ENCODE peak calls at places on chromosomes 7 and 10, in eight cellular contexts. I is activated CD8-positive, alpha-beta T cell treated with anti-CD3 and anti-CD28 coated beads for 36 hours; B is activated naive CD8-positive, alpha-beta T cell treated with anti-CD3 and anti-CD28 coated beads, Interleukin-2, amount 10 ng/mL, durations not matched to agents 7 days and 5 days; J is right cardiac atrium; F is lower lobe of right lung; O is WTC11; R is left ventricle myocardium superior; H is CD4-positive, CD25-positive, alpha-beta regulatory T cell. G is an unnamed sample.

GRCh38 chr10:8128511-8128910 is 74.0 kb downstream of the GATA3 start:
- ATAC-seq in O (no peak), I (no peak), B (no peak), H (no peak), F (no peak), J (no peak), R (no peak), G (no peak)

GRCh38 chr7:37315752-37316711 is 132.6 kb downstream of the ELMO1 start:
- ATAC-seq in H (no peak), F (peak), J (no peak), B (no peak), R (peak), I (no peak), O (no peak), G (no peak)

GRCh38 chr10:52954407-52954806 is 181.8 kb upstream of the MBL2 start:
- ATAC-seq in J (no peak), I (no peak), H (no peak), F (no peak), O (no peak), B (no peak), R (no peak), G (no peak)

GRCh38 chr10:74842301-74842700 is 15.9 kb downstream of the KAT6B start:
- ATAC-seq in R (no peak), F (no peak), H (no peak), O (no peak), J (no peak), I (no peak), B (no peak), G (no peak)

GRCh38 chr10:45374451-45375052 is 536 bp downstream of the ALOX5 start:
- ATAC-seq in B (no peak), J (peak), I (peak), O (no peak), F (peak), R (peak), H (no peak), G (no peak)

GRCh38 chr10:97000487-97001182 is 168.5 kb downstream of the LCOR start:
- ATAC-seq in J (no peak), H (no peak), B (no peak), R (no peak), F (no peak), I (no peak), O (peak), G (no peak)

GRCh38 chr10:62050941-62051433 is 149.5 kb downstream of the ARID5B start:
- ATAC-seq in J (peak), I (peak), F (peak), H (peak), R (peak), O (peak), B (peak), G (peak)

GRCh38 chr7:140080919-140081318 is 18.2 kb upstream of the PARP12 start:
- ATAC-seq in F (no peak), J (no peak), B (no peak), H (no peak), I (no peak), O (no peak), R (no peak), G (peak)